ENCODE peak calls at places on chromosomes 1 and 21, in four cellular contexts. X is transverse colon, Z is A549, R is K562. P is an unnamed sample.

GRCh38 chr1:205616563-205617293 is 15.1 kb downstream of the ELK4 start:
- DNase-seq in X (peak; percentile 17), Z (no peak), R (no peak), P (no peak)

GRCh38 chr1:53619088-53619810 is 119.7 kb downstream of the GLIS1 start:
- DNase-seq in Z (no peak), X (peak; percentile 1), R (no peak), P (no peak)

GRCh38 chr1:79497193-79497773 is 490.8 kb upstream of the ADGRL4 start:
- DNase-seq in R (peak; percentile 30), X (no peak), Z (peak; percentile 20), P (no peak)

GRCh38 chr1:99768525-99769382 is 2.3 kb upstream of the FRRS1 start:
- DNase-seq in X (no peak), R (no peak), Z (no peak), P (no peak)

GRCh38 chr1:100713636-100714035 is 5.9 kb upstream of the VCAM1 start:
- DNase-seq in Z (no peak), X (no peak), R (no peak), P (no peak)

GRCh38 chr1:7650801-7651200 is 120.3 kb upstream of the VAMP3 start:
- DNase-seq in R (no peak), Z (no peak), X (no peak), P (no peak)

GRCh38 chr1:24117132-24117531 is 5.2 kb upstream of the MYOM3 start:
- DNase-seq in Z (no peak), X (no peak), R (no peak), P (no peak)

GRCh38 chr1:223776075-223776814 is 63.9 kb downstream of the CAPN2 start:
- DNase-seq in X (no peak), R (no peak), Z (peak; percentile 83), P (no peak)

GRCh38 chr1:212162635-212163034 is 122.6 kb upstream of the PPP2R5A start:
- DNase-seq in X (no peak), Z (no peak), R (no peak), P (no peak)

GRCh38 chr1:13779930-13780329 is 79.9 kb downstream of the PRDM2 start:
- DNase-seq in Z (no peak), R (no peak), X (no peak), P (no peak)

GRCh38 chr1:113868387-113869083 is 3.0 kb downstream of the PTPN22 start:
- DNase-seq in R (no peak), X (no peak), Z (no peak), P (no peak)

GRCh38 chr1:218480691-218481099 is 135.6 kb downstream of the TGFB2 start:
- DNase-seq in Z (peak; percentile 93), X (no peak), R (no peak), P (no peak)

GRCh38 chr1:2543543-2544092 is 12.6 kb upstream of the TNFRSF14 start:
- DNase-seq in R (no peak), Z (no peak), X (peak; percentile 43), P (no peak)

GRCh38 chr1:206753141-206753540 is 17.4 kb upstream of the IL19 start:
- DNase-seq in R (no peak), X (no peak), Z (no peak), P (no peak)

GRCh38 chr1:47569681-47570470 is 132.0 kb downstream of the FOXD2 start:
- DNase-seq in Z (peak; percentile 84), X (peak; percentile 63), R (no peak), P (no peak)

GRCh38 chr1:33147997-33148314 is 33.9 kb downstream of the TRIM62 start:
- DNase-seq in Z (peak; percentile 34), R (peak; percentile 60), X (no peak), P (no peak)

GRCh38 chr1:230798187-230798484 is 50.9 kb downstream of the CAPN9 start:
- DNase-seq in R (no peak), Z (no peak), X (no peak), P (no peak)

GRCh38 chr21:37655601-37656300 is 260.5 kb downstream of the KCNJ6 start:
- DNase-seq in Z (no peak), X (no peak), R (no peak), P (no peak)

GRCh38 chr1:62528015-62528414 is 69.3 kb upstream of the ANGPTL3 start:
- DNase-seq in Z (no peak), R (no peak), X (no peak), P (no peak)

GRCh38 chr1:157838966-157839365 is 2.6 kb downstream of the CD5L start:
- DNase-seq in Z (no peak), R (no peak), X (no peak), P (no peak)

GRCh38 chr1:173430707-173431662 is 46.1 kb upstream of the PRDX6 start:
- DNase-seq in X (peak; percentile 95), Z (peak; percentile 88), R (peak; percentile 79), P (peak; percentile 89)

GRCh38 chr21:45543710-45544448 is 1.6 kb upstream of the SLC19A1 start:
- DNase-seq in Z (no peak), R (no peak), X (no peak), P (peak; percentile 37)

GRCh38 chr1:25140073-25140797 is 92.1 kb downstream of the SYF2 start:
- DNase-seq in Z (no peak), X (no peak), R (no peak), P (no peak)

GRCh38 chr1:68136187-68136586 is 85.8 kb upstream of the DIRAS3 start:
- DNase-seq in Z (no peak), R (no peak), X (no peak), P (no peak)

GRCh38 chr1:20440785-20441200 is 45.2 kb downstream of the CAMK2N1 start:
- DNase-seq in Z (peak; percentile 68), X (peak; percentile 55), R (peak; percentile 93), P (no peak)

GRCh38 chr1:213987422-213987875 is 324 bp upstream of the PROX1 start:
- DNase-seq in Z (no peak), X (no peak), R (no peak), P (peak; percentile 56)

GRCh38 chr1:61907102-61907501 is 164.8 kb downstream of the PATJ start:
- DNase-seq in R (no peak), X (no peak), Z (no peak), P (no peak)

GRCh38 chr21:45504021-45504515 is 38.2 kb downstream of the SLC19A1 start:
- DNase-seq in X (no peak), R (peak; percentile 36), Z (no peak), P (peak; percentile 6)

GRCh38 chr1:3639397-3639911 is 10.4 kb downstream of the WRAP73 start:
- DNase-seq in R (no peak), Z (no peak), X (no peak), P (peak; percentile 26)

GRCh38 chr21:35256468-35256988 is 207.4 kb upstream of the RUNX1 start:
- DNase-seq in Z (peak; percentile 86), X (peak; percentile 78), R (no peak), P (peak; percentile 74)

DNA sequence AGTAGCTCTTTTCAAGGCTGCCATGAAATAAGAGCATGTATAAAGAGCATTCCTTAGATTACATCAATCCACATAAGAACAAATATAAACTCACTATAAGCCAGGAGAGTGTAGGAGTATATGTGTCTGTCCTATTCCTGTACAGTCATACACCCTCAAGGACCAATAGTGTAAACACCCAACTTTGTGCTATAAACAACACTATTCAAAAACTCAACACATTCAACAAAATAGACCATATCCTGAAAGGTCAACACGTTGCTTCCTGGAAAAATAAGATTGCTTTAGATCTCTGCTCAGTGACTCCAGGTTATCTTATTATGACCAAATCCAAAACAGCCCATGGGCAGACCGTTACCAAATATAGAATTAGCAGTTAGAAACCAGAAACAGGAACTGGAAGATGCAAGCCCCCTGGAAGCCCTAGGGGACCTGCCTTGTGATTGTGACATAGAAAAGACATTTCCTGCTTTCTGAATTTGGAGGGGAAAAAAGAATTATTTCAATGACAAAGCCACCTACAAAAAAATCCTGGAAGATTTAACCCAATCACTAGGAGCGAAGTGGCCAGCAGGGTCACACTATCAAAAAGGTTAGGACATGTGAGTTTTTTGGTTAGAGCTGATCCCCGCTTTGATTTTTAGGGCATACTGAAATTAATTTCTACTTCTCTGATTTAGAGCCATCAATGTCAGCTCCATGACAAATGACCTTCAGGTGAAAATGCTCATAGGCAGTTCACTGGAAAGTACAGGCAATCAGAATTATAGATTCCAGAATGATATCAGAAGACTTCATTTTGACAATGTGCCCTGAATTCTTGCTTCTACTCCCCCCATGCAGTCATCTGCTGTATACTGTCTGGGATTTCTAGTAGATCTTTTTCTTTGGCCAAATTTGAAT is 59.9 kb downstream of the LRRC8C start:
- DNase-seq in X (no peak), Z (peak; percentile 18), R (no peak), P (no peak)
- TF ChIP-seq EP300 in X (no peak), Z (no peak), R (peak; percentile 72), P (no peak)

DNA sequence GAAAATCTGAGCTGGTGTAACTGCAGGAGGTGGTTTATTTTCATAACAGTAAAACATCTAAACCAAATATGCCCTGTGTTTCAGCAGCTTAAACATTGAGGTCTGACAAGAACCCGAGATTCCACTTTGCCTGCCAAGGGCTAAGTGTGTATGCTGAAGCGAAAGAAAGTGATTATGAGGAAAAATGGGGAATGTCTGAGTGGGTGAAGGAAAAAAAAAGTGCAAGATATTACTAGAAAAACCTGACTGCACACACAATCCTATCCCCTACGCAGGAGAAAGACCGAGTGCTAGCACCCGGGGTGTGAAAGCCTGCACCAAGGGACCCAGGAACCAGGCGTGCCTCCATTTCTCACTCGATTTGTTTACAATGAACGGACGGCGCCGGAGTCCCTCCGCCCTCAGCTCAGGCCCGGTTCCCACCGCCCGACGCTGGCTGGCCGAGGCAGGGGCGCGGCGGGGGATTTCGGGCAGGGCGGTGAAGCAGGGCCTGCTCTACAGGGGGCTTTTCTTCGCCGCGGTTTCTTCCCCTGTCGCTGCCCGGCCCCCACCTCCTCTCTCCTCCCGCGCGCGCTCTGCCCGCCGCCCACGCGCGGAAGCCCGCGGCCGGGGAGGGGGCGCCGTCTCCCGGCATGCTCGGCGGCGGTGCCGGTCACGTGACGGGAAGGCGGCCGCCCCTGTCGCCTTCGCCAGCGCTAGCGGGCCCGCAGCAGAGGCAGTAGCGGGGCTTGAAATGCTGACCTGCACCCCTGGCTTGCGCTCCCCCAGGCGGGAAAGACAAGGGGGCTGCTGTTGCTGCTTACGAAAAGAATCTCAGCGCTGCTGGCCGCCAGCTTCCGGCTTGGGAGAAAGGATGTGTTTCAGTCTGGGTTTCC is 35.9 kb downstream of the ITPKB start:
- DNase-seq in R (peak; percentile 88), Z (peak; percentile 60), X (peak; percentile 79), P (peak; percentile 89)
- TF ChIP-seq POLR2A in R (no peak), Z (peak; percentile 89), X (peak; percentile 65), P (peak; percentile 92)

DNA sequence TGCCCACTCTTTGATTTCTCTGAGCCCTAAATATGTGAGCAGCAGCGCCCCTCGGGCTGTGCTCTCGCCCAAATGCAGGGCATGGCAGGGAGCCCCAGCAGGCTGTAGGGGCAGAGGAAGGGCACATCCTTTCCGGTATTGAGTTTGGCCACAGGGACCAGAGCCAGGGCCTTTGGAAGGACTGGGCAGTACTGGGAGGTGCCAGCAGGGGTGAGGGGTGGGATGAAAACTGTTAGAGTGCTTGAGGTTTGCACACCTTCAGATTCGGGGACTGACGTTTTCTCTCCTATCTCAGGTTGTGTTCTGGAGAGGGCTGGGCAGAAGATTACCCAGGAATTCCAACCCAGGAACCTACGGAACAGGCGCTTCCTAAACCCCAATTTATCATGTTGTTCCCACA is 2.2 kb upstream of the ATP1A2 start:
- DNase-seq in Z (no peak), R (no peak), X (no peak), P (no peak)
- H3K27ac ChIP-seq in Z (peak overlapping the region; percentile 78), R (no peak overlapping the region), X (no peak overlapping the region), P (no peak overlapping the region)

DNA sequence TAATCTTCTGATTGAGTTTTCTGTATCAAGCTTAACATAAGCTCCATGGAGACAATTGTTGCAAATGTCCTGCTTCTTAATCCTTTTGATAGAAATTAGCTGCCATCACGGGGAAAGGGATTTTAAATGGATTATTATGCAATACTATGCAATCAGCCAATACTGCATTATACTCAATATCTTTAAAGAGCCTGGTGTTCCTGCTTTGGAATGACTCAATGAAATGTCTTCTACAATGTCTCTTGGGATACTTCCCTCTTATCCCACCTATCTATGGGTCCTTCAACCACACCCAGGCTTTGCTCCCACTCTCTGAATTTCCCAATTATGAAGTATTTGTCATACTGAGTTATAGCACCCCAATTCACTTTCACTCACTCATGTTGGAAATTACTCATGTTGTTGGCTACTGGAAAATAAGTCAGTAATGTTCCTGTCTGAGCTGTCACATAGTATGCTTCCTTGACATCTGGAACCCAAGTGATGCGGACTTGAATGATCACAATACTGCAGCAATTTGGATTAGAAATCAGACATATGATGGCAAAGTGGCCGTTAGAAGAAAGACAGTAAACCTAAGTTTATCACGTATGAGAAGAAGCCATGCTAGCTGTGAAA is 85.0 kb downstream of the TPR start:
- DNase-seq in R (no peak), Z (no peak), X (no peak), P (no peak)
- TF ChIP-seq EP300 in R (no peak), Z (no peak), X (no peak), P (no peak)